ENCODE peak calls at places on chromosomes 13 and 19, in four cellular contexts. One of them, this sample, is unnamed.

GRCh38 chr19:49591731-49592485 is 926 bp downstream of the PRR12 start:
- DNase-seq in K562: peak; percentile 72
- DNase-seq in GM12891: no peak
- DNase-seq in HepG2: no peak
- DNase-seq in this sample: no peak

GRCh38 chr13:30123575-30123974 is 183.8 kb downstream of the KATNAL1 start:
- DNase-seq in K562: no peak
- DNase-seq in GM12891: no peak
- DNase-seq in HepG2: no peak
- DNase-seq in this sample: no peak

GRCh38 chr13:103130681-103131210 is 64.5 kb upstream of the SLC10A2 start:
- DNase-seq in HepG2: peak; percentile 3
- DNase-seq in K562: no peak
- DNase-seq in GM12891: no peak
- DNase-seq in this sample: no peak

GRCh38 chr19:7482584-7483439 is 6.0 kb downstream of the PEX11G start:
- DNase-seq in GM12891: no peak
- DNase-seq in K562: peak; percentile 99
- DNase-seq in HepG2: no peak
- DNase-seq in this sample: no peak

GRCh38 chr19:20858218-20858617 is 64.8 kb upstream of the ZNF85 start:
- DNase-seq in HepG2: no peak
- DNase-seq in K562: no peak
- DNase-seq in GM12891: no peak
- DNase-seq in this sample: no peak

GRCh38 chr19:10544242-10544752 is 593 bp downstream of the ATG4D start:
- DNase-seq in HepG2: no peak
- DNase-seq in K562: peak; percentile 68
- DNase-seq in GM12891: no peak
- DNase-seq in this sample: no peak

GRCh38 chr19:44930088-44930487 is 11.9 kb upstream of the APOC4 start:
- DNase-seq in HepG2: no peak
- DNase-seq in K562: no peak
- DNase-seq in GM12891: no peak
- DNase-seq in this sample: no peak

GRCh38 chr19:6393982-6394412 is 1.0 kb upstream of the GTF2F1 start:
- DNase-seq in K562: no peak
- DNase-seq in HepG2: no peak
- DNase-seq in GM12891: peak; percentile 62
- DNase-seq in this sample: no peak

GRCh38 chr19:22052644-22053013 is 345 bp downstream of the ZNF257 start:
- DNase-seq in K562: no peak
- DNase-seq in HepG2: no peak
- DNase-seq in GM12891: no peak
- DNase-seq in this sample: no peak

GRCh38 chr13:114065926-114066774 is 66.3 kb downstream of the RASA3 start:
- DNase-seq in GM12891: no peak
- DNase-seq in K562: no peak
- DNase-seq in HepG2: no peak
- DNase-seq in this sample: no peak

GRCh38 chr13:30256713-30257432 is 50.5 kb downstream of the KATNAL1 start:
- DNase-seq in GM12891: no peak
- DNase-seq in HepG2: no peak
- DNase-seq in K562: no peak
- DNase-seq in this sample: no peak

GRCh38 chr13:91346848-91347211 is 657 bp upstream of the MIR17HG start:
- DNase-seq in GM12891: no peak
- DNase-seq in HepG2: no peak
- DNase-seq in K562: peak; percentile 71
- DNase-seq in this sample: no peak

GRCh38 chr13:51674276-51674675 is 90.0 kb downstream of the WDFY2 start:
- DNase-seq in HepG2: no peak
- DNase-seq in K562: no peak
- DNase-seq in GM12891: no peak
- DNase-seq in this sample: no peak

GRCh38 chr19:11337080-11337479 is 2.4 kb downstream of the RAB3D start:
- DNase-seq in HepG2: no peak
- DNase-seq in K562: no peak
- DNase-seq in GM12891: no peak
- DNase-seq in this sample: no peak

GRCh38 chr13:27793377-27794074 is 1.2 kb downstream of the GSX1 start:
- DNase-seq in HepG2: no peak
- DNase-seq in K562: no peak
- DNase-seq in GM12891: no peak
- DNase-seq in this sample: no peak

GRCh38 chr13:112129557-112129956 is 62.6 kb downstream of the SOX1 start:
- DNase-seq in GM12891: no peak
- DNase-seq in K562: no peak
- DNase-seq in HepG2: no peak
- DNase-seq in this sample: no peak

GRCh38 chr19:50679177-50680125 is 30.2 kb downstream of the C19orf81 start:
- DNase-seq in HepG2: peak; percentile 48
- DNase-seq in GM12891: peak; percentile 93
- DNase-seq in K562: peak; percentile 99
- DNase-seq in this sample: peak; percentile 94

GRCh38 chr19:12777217-12778019 is 2.1 kb upstream of the HOOK2 start:
- DNase-seq in GM12891: peak; percentile 80
- DNase-seq in K562: peak; percentile 74
- DNase-seq in HepG2: peak; percentile 50
- DNase-seq in this sample: peak; percentile 80

GRCh38 chr13:94369862-94370491 is 109.5 kb downstream of the DCT start:
- DNase-seq in HepG2: no peak
- DNase-seq in K562: no peak
- DNase-seq in GM12891: no peak
- DNase-seq in this sample: no peak

GRCh38 chr13:113547248-113547971 is 37.1 kb upstream of the TFDP1 start:
- DNase-seq in GM12891: no peak
- DNase-seq in HepG2: no peak
- DNase-seq in K562: no peak
- DNase-seq in this sample: no peak

GRCh38 chr13:92966341-92966740 is 260.3 kb upstream of the GPC6 start:
- DNase-seq in HepG2: no peak
- DNase-seq in K562: no peak
- DNase-seq in GM12891: no peak
- DNase-seq in this sample: no peak

GRCh38 chr19:5434970-5435641 is 20.1 kb upstream of the ZNRF4 start:
- DNase-seq in K562: peak; percentile 71
- DNase-seq in HepG2: peak; percentile 42
- DNase-seq in GM12891: no peak
- DNase-seq in this sample: no peak

GRCh38 chr19:33302974-33303790 is 848 bp upstream of the CEBPA start:
- DNase-seq in HepG2: no peak
- DNase-seq in K562: no peak
- DNase-seq in GM12891: no peak
- DNase-seq in this sample: no peak

GRCh38 chr13:95074820-95075219 is 226.4 kb downstream of the ABCC4 start:
- DNase-seq in HepG2: no peak
- DNase-seq in K562: no peak
- DNase-seq in GM12891: no peak
- DNase-seq in this sample: no peak

GRCh38 chr19:2333027-2333806 is 4.7 kb downstream of the SPPL2B start:
- DNase-seq in GM12891: no peak
- DNase-seq in K562: no peak
- DNase-seq in HepG2: no peak
- DNase-seq in this sample: no peak

GRCh38 chr19:8482696-8483095 is 19.7 kb downstream of the PRAM1 start:
- DNase-seq in GM12891: no peak
- DNase-seq in HepG2: no peak
- DNase-seq in K562: no peak
- DNase-seq in this sample: no peak

GRCh38 chr19:23783634-23784033 is 24.9 kb upstream of the ZNF681 start:
- DNase-seq in GM12891: no peak
- DNase-seq in K562: no peak
- DNase-seq in HepG2: no peak
- DNase-seq in this sample: no peak

GRCh38 chr19:15424121-15424520 is 5.3 kb upstream of the AKAP8L start:
- DNase-seq in K562: no peak
- DNase-seq in HepG2: no peak
- DNase-seq in GM12891: no peak
- DNase-seq in this sample: no peak

GRCh38 chr19:15422311-15423075 is 3.7 kb upstream of the AKAP8L start:
- DNase-seq in GM12891: no peak
- DNase-seq in K562: no peak
- DNase-seq in HepG2: no peak
- DNase-seq in this sample: no peak

GRCh38 chr19:15424692-15425272 is 6.0 kb upstream of the AKAP8L start:
- DNase-seq in GM12891: no peak
- DNase-seq in HepG2: no peak
- DNase-seq in K562: no peak
- DNase-seq in this sample: no peak

GRCh38 chr19:15421726-15422260 is 3.0 kb upstream of the AKAP8L start:
- DNase-seq in K562: no peak
- DNase-seq in HepG2: no peak
- DNase-seq in GM12891: no peak
- DNase-seq in this sample: no peak

GRCh38 chr19:15423130-15423529 is 4.3 kb upstream of the AKAP8L start:
- DNase-seq in K562: no peak
- DNase-seq in HepG2: no peak
- DNase-seq in GM12891: no peak
- DNase-seq in this sample: no peak
- TF ChIP-seq TAF1 in K562: no peak
- TF ChIP-seq TAF1 in HepG2: no peak
- TF ChIP-seq TAF1 in GM12891: no peak
- TF ChIP-seq TAF1 in this sample: no peak

DNA sequence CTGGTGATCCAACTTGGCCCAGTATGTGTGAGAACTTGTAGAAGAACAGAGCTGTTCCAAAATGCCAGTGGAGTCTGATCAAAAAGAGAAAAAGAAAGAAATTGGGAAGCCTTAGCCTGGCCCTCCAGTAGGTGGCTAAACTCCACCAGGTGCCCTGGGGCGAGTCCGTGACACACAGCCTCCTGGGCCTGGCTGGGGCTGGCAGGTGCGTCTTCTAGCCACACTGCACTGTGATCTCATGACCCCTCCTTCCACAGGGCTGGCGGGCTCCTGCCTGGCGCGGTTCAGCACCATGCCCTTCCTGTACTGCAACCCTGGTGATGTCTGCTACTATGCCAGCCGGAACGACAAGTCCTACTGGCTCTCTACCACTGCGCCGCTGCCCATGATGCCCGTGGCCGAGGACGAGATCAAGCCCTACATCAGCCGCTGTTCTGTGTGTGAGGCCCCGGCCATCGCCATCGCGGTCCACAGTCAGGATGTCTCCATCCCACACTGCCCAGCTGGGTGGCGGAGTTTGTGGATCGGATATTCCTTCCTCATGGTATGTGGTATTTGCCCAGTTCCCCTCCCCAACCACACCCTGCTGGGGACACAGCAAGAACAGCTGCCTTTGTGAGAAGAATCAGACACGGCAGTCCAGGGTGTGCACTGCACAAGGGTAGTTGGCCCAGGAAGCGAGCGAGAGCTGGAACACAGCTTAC is 53.7 kb downstream of the RAB20 start:
- DNase-seq in GM12891: no peak
- DNase-seq in HepG2: no peak
- DNase-seq in K562: peak; percentile 22
- DNase-seq in this sample: no peak
- TF ChIP-seq POLR2A in GM12891: no peak
- TF ChIP-seq POLR2A in HepG2: no peak
- TF ChIP-seq POLR2A in K562: no peak
- TF ChIP-seq POLR2A in this sample: no peak

GRCh38 chr13:40639226-40639681 is 27.2 kb downstream of the FOXO1 start:
- DNase-seq in K562: no peak
- DNase-seq in GM12891: no peak
- DNase-seq in HepG2: peak; percentile 14
- DNase-seq in this sample: no peak

GRCh38 chr13:40640202-40640601 is 26.2 kb downstream of the FOXO1 start:
- DNase-seq in K562: no peak
- DNase-seq in HepG2: no peak
- DNase-seq in GM12891: no peak
- DNase-seq in this sample: no peak

GRCh38 chr13:40635315-40635995 is 31.0 kb downstream of the FOXO1 start:
- DNase-seq in GM12891: no peak
- DNase-seq in HepG2: no peak
- DNase-seq in K562: no peak
- DNase-seq in this sample: no peak

GRCh38 chr13:40640845-40641458 is 25.5 kb downstream of the FOXO1 start:
- DNase-seq in GM12891: no peak
- DNase-seq in K562: no peak
- DNase-seq in HepG2: no peak
- DNase-seq in this sample: no peak

DNA sequence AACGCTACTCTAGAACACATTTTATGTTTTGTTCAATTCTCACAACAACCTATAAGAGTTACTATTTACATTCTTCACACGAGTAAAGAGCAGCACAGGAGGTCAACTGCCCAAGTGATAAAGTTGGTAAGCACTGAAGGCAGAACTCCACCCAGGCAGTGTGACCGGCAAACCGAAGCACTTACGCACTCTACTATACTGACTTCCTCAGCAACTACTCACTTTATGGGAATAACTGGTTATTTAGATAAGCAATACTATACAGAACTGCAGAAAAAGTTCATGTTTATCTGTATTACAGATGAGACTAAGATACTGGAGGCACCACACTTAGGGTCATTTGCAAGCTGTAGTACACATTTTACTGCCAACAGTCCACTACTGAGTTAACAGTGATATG is 28.8 kb downstream of the FOXO1 start:
- DNase-seq in K562: no peak
- DNase-seq in GM12891: no peak
- DNase-seq in HepG2: no peak
- DNase-seq in this sample: no peak
- TF ChIP-seq TAF1 in K562: no peak
- TF ChIP-seq TAF1 in GM12891: no peak
- TF ChIP-seq TAF1 in HepG2: no peak
- TF ChIP-seq TAF1 in this sample: no peak

GRCh38 chr19:47608908-47609879 is at the start of gene BICRA:
- DNase-seq in K562: peak; percentile 84
- DNase-seq in HepG2: peak; percentile 65
- DNase-seq in GM12891: peak; percentile 81
- DNase-seq in this sample: peak; percentile 72
- TF ChIP-seq POLR2A in K562: no peak
- TF ChIP-seq POLR2A in HepG2: no peak
- TF ChIP-seq POLR2A in GM12891: no peak
- TF ChIP-seq POLR2A in this sample: no peak

DNA sequence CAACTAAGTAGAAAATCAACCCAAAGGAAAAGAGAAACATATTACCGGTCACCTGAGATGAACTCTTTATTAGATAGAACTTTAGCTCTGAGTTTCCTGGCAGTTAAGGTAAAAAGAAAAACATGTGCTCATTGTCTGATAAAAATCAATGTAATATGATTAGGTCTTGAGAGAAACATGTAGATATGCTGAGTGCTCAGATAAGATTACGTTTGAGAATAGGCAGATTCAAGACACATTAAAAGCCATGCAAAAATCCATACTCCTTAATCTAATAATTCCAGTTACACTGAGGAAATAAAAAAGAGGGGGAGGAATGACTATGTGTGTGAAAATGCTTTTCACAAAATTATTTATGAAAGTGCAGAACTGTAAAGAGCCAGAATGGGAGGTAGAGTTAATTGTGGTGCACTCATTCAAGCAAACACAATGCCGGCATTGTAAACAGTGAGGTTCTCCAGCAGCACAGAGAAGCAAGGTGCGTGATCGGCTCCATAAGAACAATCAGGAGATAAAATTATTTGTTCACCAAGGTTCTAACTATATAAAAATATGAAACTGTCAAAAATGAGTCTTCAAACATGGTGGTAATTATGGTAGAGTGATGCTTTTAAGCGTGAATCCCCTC is 88.8 kb downstream of the MBNL2 start:
- DNase-seq in K562: no peak
- DNase-seq in GM12891: no peak
- DNase-seq in HepG2: no peak
- DNase-seq in this sample: no peak
- TF ChIP-seq TAF1 in K562: no peak
- TF ChIP-seq TAF1 in GM12891: no peak
- TF ChIP-seq TAF1 in HepG2: no peak
- TF ChIP-seq TAF1 in this sample: no peak